ENCODE peak calls at places on chromosomes 1 and 21, in six cellular contexts. D is psoas muscle, P is uterus, J is IMR-90, O is fibroblast of lung, H is heart left ventricle. S is an unnamed sample. For H3K4me1, the result is how much of the 10 kb centered on the place peaks cover.

GRCh38 chr1:224170748-224171478 is 12.1 kb upstream of the DEGS1 start:
- DNase-seq in D (no peak), P (no peak), J (no peak), O (no peak), H (no peak), S (no peak)

GRCh38 chr1:223012176-223012788 is 130.8 kb downstream of the TLR5 start:
- DNase-seq in D (no peak), P (no peak), J (no peak), O (no peak), H (no peak), S (no peak)

GRCh38 chr1:54325705-54326461 is 80.3 kb downstream of the SSBP3 start:
- DNase-seq in D (no peak), P (no peak), J (no peak), O (no peak), H (no peak), S (no peak)

GRCh38 chr1:24418898-24419628 is 3.5 kb downstream of the NIPAL3 start:
- DNase-seq in D (no peak), P (peak), J (peak), O (peak), H (no peak), S (no peak)

GRCh38 chr1:21896652-21897532 is 40.2 kb downstream of the HSPG2 start:
- DNase-seq in D (peak), P (peak), J (no peak), O (peak), H (peak), S (peak)

GRCh38 chr1:17090844-17091243 is 28.4 kb downstream of the PADI2 start:
- DNase-seq in D (no peak), P (no peak), J (no peak), O (no peak), H (no peak), S (no peak)

GRCh38 chr1:64864018-64864945 is 102.1 kb downstream of the JAK1 start:
- DNase-seq in D (peak), P (no peak), J (no peak), O (no peak), H (peak), S (peak)

GRCh38 chr1:159000627-159001026 is 9.1 kb upstream of the IFI16 start:
- DNase-seq in D (peak), P (peak), J (peak), O (peak), H (peak), S (peak)

GRCh38 chr1:1246601-1247340 is at the start of gene C1QTNF12:
- DNase-seq in D (no peak), P (no peak), J (no peak), O (no peak), H (no peak), S (no peak)

GRCh38 chr21:34197561-34197960 is 124.2 kb downstream of the MRPS6 start:
- DNase-seq in D (no peak), P (no peak), J (no peak), O (no peak), H (no peak), S (no peak)

GRCh38 chr1:54788462-54788861 is 12.7 kb downstream of the TTC22 start:
- DNase-seq in D (no peak), P (no peak), J (no peak), O (no peak), H (no peak), S (no peak)

GRCh38 chr1:208209286-208209685 is 34.9 kb downstream of the PLXNA2 start:
- DNase-seq in D (no peak), P (no peak), J (no peak), O (no peak), H (no peak), S (no peak)
- H3K4me1 ChIP-seq in D (under half), P (under half), J (under half), O (under half), H (under half), S (under half)

GRCh38 chr1:217136895-217137205 is 413.6 kb upstream of the ESRRG start:
- DNase-seq in D (no peak), P (no peak), J (no peak), O (no peak), H (no peak), S (no peak)

GRCh38 chr1:217135569-217135915 is 412.3 kb upstream of the ESRRG start:
- DNase-seq in D (peak), P (no peak), J (peak), O (peak), H (peak), S (no peak)

GRCh38 chr1:217133958-217134856 is 411.0 kb upstream of the ESRRG start:
- DNase-seq in D (peak), P (no peak), J (peak), O (peak), H (no peak), S (no peak)

GRCh38 chr1:217135987-217136894 is 413.0 kb upstream of the ESRRG start:
- DNase-seq in D (no peak), P (no peak), J (no peak), O (no peak), H (no peak), S (no peak)

GRCh38 chr1:217134857-217135568 is 411.8 kb upstream of the ESRRG start:
- DNase-seq in D (no peak), P (no peak), J (peak), O (peak), H (no peak), S (no peak)
- H3K4me3 ChIP-seq in D (peak), P (no peak), J (peak), O (peak), H (peak), S (peak)

GRCh38 chr1:225891229-225891972 is 2.5 kb upstream of the LEFTY1 start:
- DNase-seq in D (no peak), P (no peak), J (no peak), O (no peak), H (no peak), S (no peak)
- H3K27ac ChIP-seq in D (no peak), P (no peak), J (no peak), O (no peak), H (peak), S (no peak)

GRCh38 chr1:33914531-33914930 is 50.7 kb downstream of the HMGB4 start:
- DNase-seq in D (no peak), P (no peak), J (no peak), O (no peak), H (no peak), S (no peak)

GRCh38 chr1:33921281-33921680 is 57.4 kb downstream of the HMGB4 start:
- DNase-seq in D (no peak), P (no peak), J (no peak), O (no peak), H (no peak), S (no peak)

GRCh38 chr1:33916786-33917185 is 52.9 kb downstream of the HMGB4 start:
- DNase-seq in D (no peak), P (no peak), J (no peak), O (no peak), H (no peak), S (no peak)

DNA sequence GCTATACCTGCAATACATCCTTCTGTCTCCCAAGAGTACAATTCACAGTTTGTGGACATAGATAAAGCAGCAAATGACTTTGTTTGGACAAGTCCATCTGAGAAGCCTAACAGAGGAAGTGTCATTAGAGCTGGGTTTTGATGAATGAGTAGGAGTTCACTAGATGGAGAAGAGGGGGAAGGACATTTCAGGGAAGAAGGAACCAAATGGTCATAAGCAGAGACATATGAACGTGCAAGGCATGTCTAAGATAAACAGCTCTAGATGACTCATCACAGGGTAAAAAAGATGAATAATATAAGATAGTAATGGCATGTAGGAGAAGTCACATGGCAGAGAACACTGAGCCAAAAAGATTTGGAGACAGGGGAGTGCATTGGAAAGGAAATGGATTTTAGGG is 54.5 kb downstream of the HMGB4 start:
- DNase-seq in D (no peak), P (no peak), J (peak), O (peak), H (no peak), S (no peak)
- H3K4me1 ChIP-seq in D (under half), P (under half), J (under half), O (under half), H (under half), S (under half)